ENCODE peak calls at places on chromosomes 1 and 21, in seven cellular contexts. U is fibroblast of lung; A is lower lobe of right lung; F is lung; P is mammary epithelial cell; V is CD8-positive, alpha-beta T cell; X is MM.1S. J is an unnamed sample. For H3K4me1, the result is how much of the 10 kb centered on the place peaks cover.

GRCh38 chr1:77991638-77992037 is 12.8 kb upstream of the FUBP1 start:
- DNase-seq in U (no peak), X (no peak), A (no peak), V (no peak), F (no peak), P (peak), J (no peak)

GRCh38 chr1:160777486-160778089 is 18.4 kb upstream of the LY9 start:
- DNase-seq in V (peak), U (no peak), X (peak), F (peak), P (peak), A (no peak), J (peak)

GRCh38 chr1:230268371-230269170 is 157.6 kb downstream of the PGBD5 start:
- DNase-seq in V (no peak), U (peak), A (no peak), F (no peak), P (peak), X (peak), J (peak)

GRCh38 chr1:168834225-168834872 is 105.3 kb upstream of the DPT start:
- DNase-seq in F (no peak), U (no peak), V (no peak), A (no peak), X (no peak), P (peak), J (peak)

GRCh38 chr1:101026394-101026788 is 807 bp upstream of the DPH5 start:
- DNase-seq in F (no peak), U (no peak), X (no peak), A (no peak), V (no peak), P (no peak), J (no peak)

GRCh38 chr1:25146382-25146855 is 85.9 kb downstream of the SYF2 start:
- DNase-seq in P (no peak), X (no peak), F (no peak), A (no peak), U (no peak), V (no peak), J (no peak)

GRCh38 chr1:54695764-54696163 is 19.9 kb upstream of the TTC4 start:
- DNase-seq in V (no peak), F (no peak), X (no peak), A (no peak), P (no peak), U (no peak), J (no peak)

GRCh38 chr1:1365875-1366698 is 7.7 kb upstream of the MXRA8 start:
- DNase-seq in A (no peak), X (no peak), F (no peak), V (no peak), P (no peak), U (no peak), J (no peak)

GRCh38 chr1:22662318-22662717 is 9.3 kb downstream of the C1QB start:
- DNase-seq in X (no peak), F (no peak), P (peak), U (no peak), V (no peak), A (no peak), J (no peak)

GRCh38 chr1:62084304-62084905 is 110.2 kb upstream of the L1TD1 start:
- DNase-seq in F (no peak), V (no peak), P (no peak), X (no peak), U (peak), A (no peak), J (no peak)

GRCh38 chr1:159746676-159747075 is 32.3 kb upstream of the CRP start:
- DNase-seq in P (no peak), X (no peak), F (no peak), V (no peak), U (no peak), A (no peak), J (no peak)

GRCh38 chr1:97385536-97385935 is 535.3 kb downstream of the DPYD start:
- DNase-seq in U (no peak), X (no peak), P (no peak), V (no peak), A (no peak), F (no peak), J (no peak)

GRCh38 chr21:41913230-41913629 is 34.1 kb upstream of the PRDM15 start:
- DNase-seq in X (no peak), P (no peak), V (no peak), U (no peak), F (no peak), A (no peak), J (no peak)

GRCh38 chr1:40301066-40301465 is 16.0 kb downstream of the COL9A2 start:
- DNase-seq in A (no peak), U (no peak), V (no peak), X (no peak), P (no peak), F (no peak), J (no peak)

GRCh38 chr1:184146202-184146601 is 94.7 kb downstream of the TSEN15 start:
- DNase-seq in V (no peak), U (no peak), P (no peak), F (no peak), A (no peak), X (no peak), J (no peak)

GRCh38 chr1:184145083-184145482 is 93.6 kb downstream of the TSEN15 start:
- DNase-seq in A (no peak), X (no peak), P (no peak), V (no peak), U (no peak), F (no peak), J (no peak)

GRCh38 chr1:184141481-184141880 is 90.0 kb downstream of the TSEN15 start:
- DNase-seq in A (no peak), U (no peak), P (no peak), V (no peak), X (no peak), F (no peak), J (no peak)

DNA sequence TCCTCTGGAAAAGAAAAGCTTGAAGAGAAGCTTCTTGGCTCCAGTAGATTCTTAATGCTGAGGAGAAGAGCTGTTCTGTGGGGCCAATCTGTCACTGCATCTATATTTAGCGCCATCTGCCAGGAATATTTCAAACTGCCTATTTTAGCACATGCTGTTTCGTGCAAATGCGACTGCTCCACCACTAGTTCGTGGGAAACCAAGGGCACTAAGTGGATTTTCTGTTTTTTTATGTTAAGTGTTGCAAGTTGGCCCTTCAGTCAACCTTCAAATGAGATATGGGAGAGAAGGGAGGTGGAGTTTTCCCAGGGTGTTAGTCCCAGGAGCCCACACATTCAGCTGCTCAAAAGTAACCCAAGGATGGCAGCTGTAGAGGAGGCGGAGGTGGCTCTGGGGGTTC is 91.9 kb downstream of the TSEN15 start:
- DNase-seq in V (no peak), F (no peak), X (no peak), A (no peak), U (peak), P (no peak), J (no peak)
- TF ChIP-seq CTCF in V (no peak), F (no peak), X (no peak), A (no peak), U (no peak), P (no peak), J (no peak)

GRCh38 chr1:31932491-31933316 is 5.5 kb downstream of the PTP4A2 start:
- DNase-seq in F (no peak), A (no peak), V (no peak), U (no peak), P (peak), X (no peak), J (no peak)

GRCh38 chr1:31934251-31934650 is 3.9 kb downstream of the PTP4A2 start:
- DNase-seq in X (no peak), U (no peak), A (no peak), P (no peak), F (no peak), V (no peak), J (no peak)

GRCh38 chr1:31931241-31932225 is 6.6 kb downstream of the PTP4A2 start:
- DNase-seq in P (peak), U (peak), X (no peak), V (no peak), A (no peak), F (no peak), J (no peak)

GRCh38 chr1:31927661-31927980 is 10.5 kb downstream of the PTP4A2 start:
- DNase-seq in U (no peak), F (no peak), V (no peak), P (no peak), X (no peak), A (no peak), J (no peak)

DNA sequence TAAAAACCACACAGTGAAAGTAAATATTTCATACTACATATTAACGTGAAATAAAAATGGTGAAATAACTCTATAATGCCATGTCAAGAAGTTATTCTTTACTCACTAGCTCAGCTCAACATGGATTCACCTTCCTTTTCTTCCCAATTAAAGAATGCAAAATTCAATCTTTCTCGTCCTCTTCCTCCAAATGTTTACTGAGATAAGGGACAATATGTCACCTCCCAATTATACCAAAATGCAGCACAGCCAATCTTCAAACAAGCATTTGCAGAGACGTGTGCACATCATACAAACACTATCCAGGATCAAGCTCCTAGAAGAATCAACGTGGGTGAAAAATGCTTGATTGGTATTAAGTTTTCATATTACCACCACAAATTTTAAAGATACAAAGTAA is 7.3 kb downstream of the PTP4A2 start:
- DNase-seq in P (no peak), A (no peak), F (no peak), U (no peak), V (no peak), X (no peak), J (no peak)
- H3K4me1 ChIP-seq in P (under half), A (half or more), F (under half), U (under half), V (half or more), X (under half), J (half or more)

DNA sequence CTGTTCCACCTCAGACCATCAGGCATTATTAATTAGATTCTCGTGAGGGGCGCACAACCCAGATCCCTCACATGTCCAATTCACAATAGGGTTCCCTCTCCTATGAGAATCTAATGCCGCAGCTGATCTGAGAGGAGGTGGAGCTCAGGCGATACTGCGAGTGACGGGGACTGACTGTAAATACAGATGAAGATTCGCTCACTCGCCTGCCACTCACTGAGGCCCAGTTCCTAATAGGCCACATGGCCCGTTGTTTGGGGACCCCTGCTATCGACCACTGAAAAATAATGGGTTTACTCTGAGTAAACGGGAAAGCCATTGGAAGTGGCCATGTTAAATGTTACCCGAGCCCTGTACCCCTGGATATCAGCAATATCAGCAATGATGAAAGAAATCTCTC is 65.9 kb downstream of the GRIK1 start:
- DNase-seq in P (no peak), A (no peak), V (no peak), F (no peak), U (no peak), X (no peak), J (no peak)
- H3K4me3 ChIP-seq in P (no peak), A (no peak), V (no peak), F (no peak), U (no peak), X (no peak), J (no peak)

GRCh38 chr1:64748222-64748621 is 3.3 kb downstream of the RAVER2 start:
- DNase-seq in V (no peak), X (no peak), U (no peak), P (no peak), F (no peak), A (no peak), J (no peak)

GRCh38 chr1:64748706-64749105 is 3.8 kb downstream of the RAVER2 start:
- DNase-seq in U (no peak), P (no peak), A (no peak), V (no peak), F (no peak), X (no peak), J (no peak)

GRCh38 chr1:64754166-64754565 is 9.3 kb downstream of the RAVER2 start:
- DNase-seq in V (no peak), P (no peak), A (no peak), U (no peak), X (no peak), F (no peak), J (no peak)

GRCh38 chr1:64745986-64746940 is 1.4 kb downstream of the RAVER2 start:
- DNase-seq in V (no peak), A (no peak), P (no peak), F (no peak), U (no peak), X (peak), J (no peak)

GRCh38 chr1:64750092-64750491 is 5.2 kb downstream of the RAVER2 start:
- DNase-seq in P (no peak), X (no peak), F (no peak), U (no peak), A (no peak), V (no peak), J (no peak)
- TF ChIP-seq CTCF in P (no peak), X (no peak), F (no peak), U (no peak), A (no peak), V (no peak), J (no peak)

DNA sequence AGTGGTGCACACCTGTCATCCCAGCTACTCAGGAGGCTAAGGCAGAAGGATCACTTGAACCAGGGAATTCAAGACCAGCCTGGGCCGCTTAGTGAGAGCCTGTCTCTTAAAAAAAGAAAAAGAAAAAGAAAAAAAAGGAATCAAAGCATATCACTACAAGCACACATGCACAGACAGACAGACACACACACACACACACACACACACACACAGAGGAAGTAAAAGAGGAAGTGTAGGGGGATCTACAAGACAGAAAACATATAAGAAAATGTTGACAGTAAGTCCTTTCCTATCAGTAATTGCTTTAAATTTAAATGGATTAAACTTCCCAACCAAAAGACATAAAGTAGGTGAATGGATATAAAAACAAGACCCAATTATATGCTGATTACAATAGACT is 180.3 kb downstream of the FAF1 start:
- DNase-seq in X (no peak), P (no peak), V (no peak), F (no peak), A (no peak), U (no peak), J (no peak)
- H3K4me1 ChIP-seq in X (under half), P (under half), V (under half), F (under half), A (under half), U (under half), J (under half)

GRCh38 chr1:5500541-5500940 is 491.7 kb downstream of the NPHP4 start:
- DNase-seq in V (no peak), P (no peak), X (no peak), F (no peak), A (no peak), U (no peak), J (no peak)

GRCh38 chr1:5504364-5504740 is 487.9 kb downstream of the NPHP4 start:
- DNase-seq in X (no peak), U (no peak), V (no peak), A (no peak), F (no peak), P (no peak), J (no peak)

GRCh38 chr1:5501206-5501980 is 490.8 kb downstream of the NPHP4 start:
- DNase-seq in X (no peak), U (no peak), A (no peak), P (no peak), F (no peak), V (no peak), J (no peak)

GRCh38 chr1:5503556-5504363 is 488.5 kb downstream of the NPHP4 start:
- DNase-seq in X (no peak), A (no peak), F (no peak), P (no peak), U (no peak), V (no peak), J (no peak)

DNA sequence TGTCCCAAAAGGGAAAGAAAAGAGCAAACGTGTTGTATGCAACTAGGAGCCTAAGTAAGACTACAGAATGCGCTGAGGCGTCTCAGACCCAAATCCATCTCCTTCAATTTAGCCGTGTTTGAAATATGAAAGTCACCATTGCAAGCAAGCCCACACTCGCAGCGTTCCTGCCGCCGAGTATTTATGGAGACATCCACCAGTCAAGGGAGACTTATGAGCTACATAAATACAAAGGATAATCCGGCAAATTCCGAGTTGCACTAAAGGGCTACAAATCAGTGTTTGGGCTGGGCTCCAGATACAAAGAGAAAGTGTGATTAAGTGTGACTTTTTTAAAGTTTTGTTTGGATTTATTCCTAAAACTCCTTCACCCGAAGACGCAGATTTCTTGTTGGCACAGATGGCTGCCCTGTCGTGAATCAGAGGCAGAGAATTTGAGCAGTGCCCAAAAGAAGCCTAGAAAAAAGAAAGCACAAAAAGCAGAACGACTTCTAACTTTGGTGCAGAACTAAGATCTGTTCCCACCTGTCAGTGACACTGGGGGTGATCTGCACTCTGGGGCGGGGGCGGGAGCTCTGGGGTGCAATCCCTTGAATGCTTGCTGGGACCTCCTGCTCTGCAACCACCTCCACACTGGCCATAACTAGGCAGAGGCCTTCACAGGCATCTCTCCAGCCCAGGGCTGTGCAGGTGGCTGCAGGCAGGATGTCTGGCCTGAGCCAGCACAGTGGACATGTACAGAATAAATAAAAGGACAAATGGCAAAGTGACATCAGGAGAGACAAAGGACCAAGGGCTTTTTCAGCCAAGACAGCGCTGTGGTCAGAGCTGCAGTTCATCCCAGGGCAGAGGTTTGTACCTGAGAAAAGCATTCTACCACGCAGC is 489.7 kb downstream of the NPHP4 start:
- DNase-seq in V (no peak), U (no peak), F (no peak), A (no peak), X (no peak), P (no peak), J (no peak)
- H3K4me3 ChIP-seq in V (no peak), U (no peak), F (no peak), A (no peak), X (no peak), P (no peak), J (no peak)

DNA sequence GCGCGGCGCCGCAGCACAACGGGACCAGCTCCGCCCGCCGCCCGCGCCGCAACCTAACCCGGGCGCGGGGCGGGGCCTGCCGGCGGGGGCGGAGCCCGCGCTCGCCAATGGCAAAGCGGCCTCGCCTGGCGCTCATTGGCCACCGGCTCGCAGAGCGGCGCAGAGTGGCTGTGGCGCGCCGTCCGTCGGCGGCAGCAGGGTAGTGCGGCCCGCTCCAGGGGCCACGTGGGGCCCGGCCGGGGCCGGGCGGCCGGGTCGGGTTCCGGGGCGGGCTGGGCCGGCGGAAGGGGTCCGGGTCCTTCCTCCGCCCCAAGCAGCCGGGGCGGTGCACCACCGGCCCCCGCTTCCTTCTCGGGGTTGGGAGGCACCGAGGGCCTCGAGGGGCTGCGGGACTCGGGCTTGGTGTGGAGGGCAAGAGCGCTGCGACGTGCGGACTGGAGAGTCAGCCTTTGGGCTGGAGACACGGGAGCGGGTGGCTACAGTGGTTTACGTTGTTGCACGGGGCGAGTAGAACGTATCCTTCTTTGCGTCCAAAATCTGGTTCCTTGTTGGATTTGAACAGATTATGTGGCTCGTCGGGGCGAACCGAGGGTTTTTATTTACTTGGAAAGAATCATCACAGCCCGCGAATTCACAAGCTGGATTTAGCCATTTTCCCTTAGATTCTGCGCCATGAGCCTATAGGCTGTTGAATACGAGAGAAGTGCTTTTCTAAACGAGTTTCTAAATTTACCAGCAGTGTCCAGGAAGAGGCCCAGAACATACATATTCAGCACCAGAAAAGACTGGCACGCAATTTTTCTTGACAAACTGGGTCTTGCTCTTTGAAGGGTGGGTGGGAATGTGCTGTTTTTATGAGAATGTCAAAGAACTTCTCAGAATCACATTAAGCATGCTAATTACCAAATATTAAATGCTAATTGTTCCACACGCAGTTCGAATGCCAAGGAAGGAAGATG is at the start of gene SRM:
- DNase-seq in V (peak), F (peak), U (peak), P (peak), X (peak), A (peak), J (peak)
- TF ChIP-seq CTCF in V (peak), F (peak), U (peak), P (peak), X (no peak), A (peak), J (peak)

DNA sequence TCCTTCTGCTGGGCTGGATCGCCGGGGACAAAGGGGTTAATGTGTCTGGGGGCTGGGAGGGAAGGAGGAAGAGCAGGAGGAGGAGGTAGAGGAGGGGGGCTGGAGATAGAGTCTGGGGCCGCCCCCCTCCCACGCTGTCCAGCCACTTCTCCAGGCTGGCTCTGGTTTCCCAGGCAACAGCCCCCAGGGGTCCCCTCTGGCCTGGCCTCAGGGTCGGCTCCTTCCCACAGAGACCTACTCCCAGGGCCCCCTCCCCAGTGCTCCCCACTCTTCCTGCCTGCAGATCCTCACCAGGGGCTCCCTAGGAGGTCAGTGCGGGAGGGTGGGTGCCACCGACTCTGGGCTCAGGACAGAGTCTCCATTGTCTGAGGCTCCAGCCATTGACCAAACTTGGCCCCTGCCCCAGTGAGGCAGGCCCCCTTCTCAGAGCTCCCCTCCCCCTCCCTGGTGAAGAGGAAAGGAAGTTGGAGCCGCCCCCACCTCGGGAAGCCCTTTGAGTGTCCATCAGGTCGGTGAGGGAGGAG is 34.1 kb downstream of the ARHGEF10L start:
- DNase-seq in U (no peak), A (no peak), V (no peak), P (no peak), X (no peak), F (no peak), J (no peak)
- H3K4me1 ChIP-seq in U (under half), A (under half), V (under half), P (under half), X (under half), F (under half), J (half or more)